ENCODE peak calls at places on chromosomes 5 and 9, in eight cellular contexts. R, K, Y, X, G, L, J and B are unnamed samples.

GRCh38 chr5:133147411-133147810 is 95.6 kb downstream of the HSPA4 start:
- DNase-seq in R (no peak), K (no peak), Y (no peak), X (no peak), G (no peak), L (no peak), J (peak), B (no peak)

GRCh38 chr5:7876867-7877266 is 7.9 kb downstream of the MTRR start:
- DNase-seq in R (no peak), K (no peak), Y (no peak), X (no peak), G (no peak), L (no peak), J (peak), B (no peak)

GRCh38 chr5:151924564-151925395 is at the start of gene GLRA1:
- DNase-seq in R (no peak), K (peak), Y (peak), X (no peak), G (peak), L (peak), J (peak), B (peak)

GRCh38 chr5:54091416-54092130 is 218.8 kb downstream of the ARL15 start:
- DNase-seq in R (no peak), K (no peak), Y (no peak), X (no peak), G (no peak), L (no peak), J (no peak), B (no peak)

GRCh38 chr9:89168901-89169813 is 9.5 kb downstream of the SHC3 start:
- DNase-seq in R (no peak), K (no peak), Y (no peak), X (no peak), G (no peak), L (no peak), J (no peak), B (no peak)

GRCh38 chr5:102638912-102639652 is 116.0 kb upstream of the PAM start:
- DNase-seq in R (no peak), K (no peak), Y (no peak), X (no peak), G (no peak), L (no peak), J (no peak), B (no peak)

GRCh38 chr5:139925650-139926640 is 117.2 kb downstream of the NRG2 start:
- DNase-seq in R (no peak), K (no peak), Y (peak), X (no peak), G (no peak), L (no peak), J (no peak), B (no peak)

GRCh38 chr5:815449-815848 is 30.9 kb upstream of the ZDHHC11B start:
- DNase-seq in R (no peak), K (no peak), Y (no peak), X (no peak), G (no peak), L (no peak), J (no peak), B (no peak)

GRCh38 chr9:137057545-137057944 is 3.7 kb upstream of the ENTPD2 start:
- DNase-seq in R (no peak), K (no peak), Y (no peak), X (no peak), G (no peak), L (no peak), J (no peak), B (no peak)

GRCh38 chr5:90533794-90534193 is 4.4 kb upstream of the LYSMD3 start:
- DNase-seq in R (no peak), K (no peak), Y (no peak), X (no peak), G (no peak), L (no peak), J (no peak), B (no peak)

GRCh38 chr9:87887661-87888480 is 5.2 kb downstream of the SPATA31E1 start:
- DNase-seq in R (no peak), K (no peak), Y (no peak), X (no peak), G (no peak), L (peak), J (no peak), B (no peak)

GRCh38 chr9:135080286-135081263 is 6.9 kb upstream of the OLFM1 start:
- DNase-seq in R (peak), K (peak), Y (no peak), X (no peak), G (no peak), L (no peak), J (no peak), B (no peak)

GRCh38 chr9:92974696-92975451 is 27.6 kb downstream of the FGD3 start:
- DNase-seq in R (no peak), K (no peak), Y (no peak), X (no peak), G (no peak), L (no peak), J (no peak), B (peak)

GRCh38 chr5:54886866-54887265 is 98.5 kb downstream of the ESM1 start:
- DNase-seq in R (no peak), K (no peak), Y (no peak), X (no peak), G (no peak), L (no peak), J (no peak), B (no peak)

GRCh38 chr9:106868565-106868964 is 5.6 kb downstream of the ZNF462 start:
- DNase-seq in R (no peak), K (peak), Y (no peak), X (peak), G (no peak), L (no peak), J (no peak), B (no peak)

GRCh38 chr9:12815895-12816294 is 41.1 kb downstream of the LURAP1L start:
- DNase-seq in R (no peak), K (no peak), Y (no peak), X (no peak), G (no peak), L (no peak), J (no peak), B (no peak)

GRCh38 chr5:65835191-65835590 is 91.2 kb upstream of the ERBIN start:
- DNase-seq in R (no peak), K (no peak), Y (no peak), X (no peak), G (no peak), L (no peak), J (no peak), B (no peak)

GRCh38 chr9:14098102-14098501 is 215.8 kb downstream of the NFIB start:
- DNase-seq in R (no peak), K (no peak), Y (no peak), X (no peak), G (no peak), L (no peak), J (no peak), B (no peak)

GRCh38 chr5:170080217-170080616 is 25.5 kb upstream of the FOXI1 start:
- DNase-seq in R (no peak), K (no peak), Y (no peak), X (no peak), G (no peak), L (no peak), J (no peak), B (no peak)

GRCh38 chr9:133995012-133995896 is 3.1 kb upstream of the VAV2 start:
- DNase-seq in R (no peak), K (no peak), Y (no peak), X (no peak), G (no peak), L (no peak), J (peak), B (no peak)
- TF ChIP-seq CTCF in R (no peak), K (no peak), Y (peak), X (no peak), G (no peak), L (no peak), J (peak), B (peak)

GRCh38 chr9:80605129-80605528 is 1033.4 kb downstream of the TLE4 start:
- DNase-seq in R (no peak), K (no peak), Y (no peak), X (no peak), G (no peak), L (no peak), J (no peak), B (no peak)
- TF ChIP-seq CTCF in R (peak), K (peak), Y (no peak), X (no peak), G (no peak), L (no peak), J (no peak), B (no peak)

GRCh38 chr9:117555964-117556629 is 141.2 kb upstream of the ASTN2 start:
- DNase-seq in R (peak), K (peak), Y (peak), X (peak), G (peak), L (peak), J (peak), B (peak)
- TF ChIP-seq CTCF in R (peak), K (peak), Y (peak), X (no peak), G (peak), L (peak), J (peak), B (peak)

DNA sequence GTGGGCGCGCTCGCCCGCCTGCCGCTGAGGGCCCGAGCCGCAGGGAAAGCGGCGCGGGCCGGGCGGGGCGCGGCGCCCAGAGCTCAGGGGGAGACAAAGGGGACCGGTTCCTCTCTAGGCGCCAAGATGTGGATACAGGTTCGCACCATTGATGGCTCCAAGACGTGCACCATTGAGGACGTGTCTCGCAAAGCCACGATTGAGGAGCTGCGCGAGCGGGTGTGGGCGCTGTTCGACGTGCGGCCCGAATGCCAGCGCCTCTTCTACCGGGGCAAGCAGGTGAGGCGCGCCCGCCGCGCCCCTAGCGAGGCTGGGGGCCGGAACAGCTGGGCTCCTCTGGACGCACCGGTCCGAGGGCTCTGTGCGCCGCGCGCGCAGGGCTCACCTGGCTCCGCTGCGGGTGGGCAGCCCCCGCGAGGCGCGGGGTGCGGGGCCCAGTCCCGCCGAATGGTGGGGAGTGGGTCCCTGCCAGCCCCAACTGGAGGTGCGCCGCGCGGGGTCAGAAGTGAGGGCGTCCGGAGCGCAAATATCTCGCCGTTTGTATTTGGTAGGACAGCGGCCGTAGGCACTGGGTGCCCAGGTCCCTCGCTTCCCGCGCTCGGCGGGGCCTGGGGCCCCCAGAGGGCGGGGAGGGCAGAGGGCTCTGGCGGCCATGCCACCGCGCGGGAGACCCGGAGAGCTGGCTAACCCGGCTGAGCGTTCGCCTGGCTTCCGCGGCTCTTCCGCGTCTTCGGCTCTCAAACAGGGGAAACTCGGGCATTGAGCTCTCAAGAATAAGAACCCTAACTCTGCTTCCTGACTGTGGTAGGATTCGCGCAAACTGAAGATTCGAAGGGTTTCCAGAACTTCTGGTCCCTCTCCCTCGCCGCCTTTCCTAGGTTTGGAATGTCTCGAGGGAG is 615 bp downstream of the UHRF2 start:
- DNase-seq in R (peak), K (peak), Y (peak), X (no peak), G (peak), L (peak), J (peak), B (no peak)
- TF ChIP-seq CTCF in R (no peak), K (no peak), Y (no peak), X (no peak), G (no peak), L (no peak), J (peak), B (no peak)

GRCh38 chr9:131008086-131008485 is 888 bp upstream of the LAMC3 start:
- DNase-seq in R (no peak), K (no peak), Y (no peak), X (no peak), G (no peak), L (no peak), J (no peak), B (no peak)

GRCh38 chr9:131011274-131012022 is 2.5 kb downstream of the LAMC3 start:
- DNase-seq in R (no peak), K (no peak), Y (no peak), X (no peak), G (no peak), L (no peak), J (no peak), B (no peak)

GRCh38 chr9:131008563-131008908 is 438 bp upstream of the LAMC3 start:
- DNase-seq in R (no peak), K (no peak), Y (no peak), X (no peak), G (no peak), L (no peak), J (no peak), B (no peak)

GRCh38 chr9:131010482-131011273 is 1.7 kb downstream of the LAMC3 start:
- DNase-seq in R (no peak), K (no peak), Y (no peak), X (no peak), G (no peak), L (no peak), J (no peak), B (no peak)

DNA sequence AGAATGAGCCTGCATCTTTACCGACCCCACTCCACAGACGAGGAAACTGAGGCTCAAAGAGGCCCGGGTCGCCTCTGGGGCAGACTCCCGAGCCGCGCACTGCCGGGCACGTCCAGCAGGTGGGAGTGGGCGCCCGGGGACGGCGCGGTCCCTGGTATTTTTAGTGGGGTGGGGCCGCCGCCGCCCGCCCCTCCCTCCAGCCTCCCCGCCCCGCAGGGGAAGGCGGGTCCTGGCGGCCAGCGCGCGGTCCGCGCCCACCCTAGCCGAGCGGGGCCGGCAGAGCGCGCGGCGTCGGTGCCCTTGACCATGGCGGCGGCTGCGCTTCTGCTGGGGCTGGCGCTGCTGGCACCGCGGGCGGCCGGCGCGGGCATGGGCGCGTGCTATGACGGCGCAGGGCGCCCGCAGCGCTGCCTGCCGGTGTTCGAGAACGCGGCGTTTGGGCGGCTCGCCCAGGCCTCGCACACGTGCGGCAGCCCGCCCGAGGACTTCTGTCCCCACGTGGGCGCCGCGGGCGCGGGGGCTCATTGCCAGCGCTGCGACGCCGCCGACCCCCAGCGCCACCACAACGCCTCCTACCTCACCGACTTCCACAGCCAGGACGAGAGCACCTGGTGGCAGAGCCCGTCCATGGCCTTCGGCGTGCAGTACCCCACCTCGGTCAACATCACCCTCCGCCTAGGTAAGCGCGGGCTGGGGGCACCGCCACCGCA is at the start of gene LAMC3:
- DNase-seq in R (no peak), K (no peak), Y (no peak), X (no peak), G (no peak), L (no peak), J (no peak), B (no peak)
- TF ChIP-seq CTCF in R (peak), K (peak), Y (no peak), X (peak), G (no peak), L (peak), J (no peak), B (no peak)

DNA sequence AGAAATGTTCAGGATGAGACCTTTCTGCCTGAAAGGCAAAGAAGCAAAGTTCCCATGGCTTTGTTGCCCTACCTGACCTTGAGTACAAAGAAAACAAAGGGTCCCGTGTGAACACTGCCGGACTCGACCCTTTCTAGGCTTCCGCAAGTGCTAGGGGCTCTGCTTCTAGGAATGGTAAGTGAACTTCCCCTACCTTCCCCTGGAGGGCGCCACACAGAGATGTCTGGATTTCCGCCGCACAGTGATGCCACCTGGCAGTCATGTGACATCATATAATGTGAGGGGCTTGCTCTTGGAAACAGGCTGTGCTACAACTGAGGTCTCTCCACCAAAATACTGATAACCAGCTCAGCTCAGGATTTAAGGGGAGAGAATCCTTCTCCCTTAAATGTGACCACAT is 56.6 kb downstream of the HSD17B3 start:
- DNase-seq in R (no peak), K (no peak), Y (no peak), X (no peak), G (peak), L (no peak), J (no peak), B (no peak)
- TF ChIP-seq CTCF in R (no peak), K (no peak), Y (no peak), X (no peak), G (peak), L (no peak), J (peak), B (no peak)

DNA sequence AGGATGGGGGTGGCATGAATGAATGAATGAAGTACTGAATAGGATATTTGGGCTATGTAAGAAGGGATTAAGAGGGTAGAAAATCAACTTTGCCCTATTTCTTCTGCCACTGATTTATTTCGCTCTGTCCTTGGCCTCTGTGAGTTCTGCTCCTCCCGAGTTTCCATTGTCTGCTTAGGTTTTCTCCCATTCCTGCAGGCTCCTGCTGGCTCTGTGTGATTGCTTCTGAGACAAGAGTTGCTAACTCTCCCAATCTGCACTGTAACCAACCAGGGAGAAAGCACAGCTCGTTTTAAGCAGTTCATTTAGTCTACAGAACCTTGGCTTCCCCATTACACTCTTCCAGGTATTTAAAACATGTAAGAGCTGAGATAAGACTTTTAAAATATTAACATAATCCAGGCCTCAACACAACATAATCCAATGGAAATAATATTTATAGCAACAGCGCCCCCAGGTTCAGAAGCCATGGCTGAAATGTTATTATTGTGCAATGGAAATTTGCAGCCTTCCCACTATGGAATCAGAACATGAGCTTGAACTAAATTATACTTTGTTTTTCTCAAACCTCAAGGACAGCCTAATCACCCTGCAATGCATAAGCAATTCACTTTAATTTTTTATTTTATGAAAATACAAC is 203.5 kb downstream of the ERCC6L2 start:
- DNase-seq in R (no peak), K (no peak), Y (no peak), X (no peak), G (no peak), L (no peak), J (no peak), B (no peak)
- TF ChIP-seq CTCF in R (no peak), K (no peak), Y (no peak), X (no peak), G (no peak), L (no peak), J (no peak), B (no peak)

GRCh38 chr9:18297532-18297872 is 176.5 kb upstream of the ADAMTSL1 start:
- DNase-seq in R (no peak), K (no peak), Y (no peak), X (no peak), G (peak), L (no peak), J (peak), B (no peak)

GRCh38 chr9:18299449-18299848 is 174.5 kb upstream of the ADAMTSL1 start:
- DNase-seq in R (no peak), K (no peak), Y (no peak), X (no peak), G (no peak), L (no peak), J (no peak), B (no peak)

GRCh38 chr9:18294229-18294628 is 179.7 kb upstream of the ADAMTSL1 start:
- DNase-seq in R (no peak), K (no peak), Y (no peak), X (no peak), G (no peak), L (no peak), J (no peak), B (no peak)

DNA sequence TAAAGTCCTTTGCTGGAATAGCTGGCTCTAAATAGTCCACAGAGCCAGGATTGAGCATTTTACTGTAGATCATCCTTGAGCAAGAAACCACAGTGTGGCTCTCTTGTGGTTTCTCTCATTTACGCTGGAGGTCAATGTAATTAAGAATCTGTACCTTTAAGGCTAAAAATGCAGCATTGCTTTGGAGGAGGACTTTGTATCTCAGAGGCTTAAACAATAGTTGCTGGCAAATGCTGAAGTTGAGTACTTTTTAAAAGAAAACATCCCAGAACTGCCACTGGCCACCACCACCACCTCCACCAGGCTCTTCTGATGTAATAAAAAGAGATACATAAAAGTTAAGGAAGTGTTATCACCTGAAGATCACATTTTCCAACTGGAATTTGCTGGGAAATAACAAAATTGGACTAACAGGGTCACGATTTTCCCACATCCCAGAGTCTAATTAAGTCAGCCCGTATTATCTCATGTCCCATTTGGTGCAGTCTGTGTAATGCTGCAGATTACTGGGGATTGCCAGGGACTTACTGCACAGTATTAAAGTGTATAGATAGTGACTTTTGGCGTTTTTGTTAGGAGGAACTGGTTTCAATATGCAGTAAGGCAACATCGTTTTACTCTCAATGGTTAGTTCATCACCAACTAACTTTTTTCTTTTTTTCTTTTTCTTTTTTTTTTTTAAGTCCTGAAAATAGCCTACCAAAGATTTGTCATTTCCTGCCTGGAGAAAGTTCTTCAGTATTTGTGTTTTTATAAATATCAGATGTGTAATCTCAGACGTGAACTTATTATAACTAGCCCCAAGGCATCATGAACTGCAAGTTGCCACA is 177.0 kb upstream of the ADAMTSL1 start:
- DNase-seq in R (no peak), K (no peak), Y (no peak), X (no peak), G (no peak), L (no peak), J (no peak), B (no peak)
- TF ChIP-seq CTCF in R (no peak), K (no peak), Y (no peak), X (no peak), G (no peak), L (no peak), J (no peak), B (no peak)